ENCODE peak calls at places on chromosomes 5 and 9, in seven cellular contexts. One of them, this sample, is unnamed.

GRCh38 chr5:158943057-158943456 is 156.7 kb downstream of the EBF1 start:
- DNase-seq in endothelial cell: no peak
- DNase-seq in RKO: peak
- DNase-seq in Daoy: peak
- DNase-seq in mucosa of descending colon: no peak
- DNase-seq in stimulated activated CD4-positive, alpha-beta T cell treated with anti-CD3 and anti-CD28 coated beads, TNF-alpha, amount 100 ng/mL, for 48 hours: no peak
- DNase-seq in HCT116: peak
- DNase-seq in this sample: no peak

GRCh38 chr5:38265546-38266179 is 7.3 kb downstream of the EGFLAM start:
- DNase-seq in mucosa of descending colon: peak
- DNase-seq in RKO: peak
- DNase-seq in stimulated activated CD4-positive, alpha-beta T cell treated with anti-CD3 and anti-CD28 coated beads, TNF-alpha, amount 100 ng/mL, for 48 hours: peak
- DNase-seq in Daoy: peak
- DNase-seq in endothelial cell: peak
- DNase-seq in HCT116: peak
- DNase-seq in this sample: peak

GRCh38 chr5:8756498-8757084 is 789.3 kb downstream of the SEMA5A start:
- DNase-seq in HCT116: no peak
- DNase-seq in endothelial cell: peak
- DNase-seq in mucosa of descending colon: no peak
- DNase-seq in stimulated activated CD4-positive, alpha-beta T cell treated with anti-CD3 and anti-CD28 coated beads, TNF-alpha, amount 100 ng/mL, for 48 hours: no peak
- DNase-seq in Daoy: peak
- DNase-seq in RKO: peak
- DNase-seq in this sample: peak

GRCh38 chr5:16528382-16528849 is 62.8 kb upstream of the ZNF622 start:
- DNase-seq in mucosa of descending colon: no peak
- DNase-seq in stimulated activated CD4-positive, alpha-beta T cell treated with anti-CD3 and anti-CD28 coated beads, TNF-alpha, amount 100 ng/mL, for 48 hours: no peak
- DNase-seq in Daoy: peak
- DNase-seq in RKO: peak
- DNase-seq in HCT116: no peak
- DNase-seq in endothelial cell: no peak
- DNase-seq in this sample: no peak

GRCh38 chr9:71814805-71815204 is 46.5 kb upstream of the CEMIP2 start:
- DNase-seq in endothelial cell: no peak
- DNase-seq in RKO: no peak
- DNase-seq in Daoy: no peak
- DNase-seq in mucosa of descending colon: no peak
- DNase-seq in stimulated activated CD4-positive, alpha-beta T cell treated with anti-CD3 and anti-CD28 coated beads, TNF-alpha, amount 100 ng/mL, for 48 hours: no peak
- DNase-seq in HCT116: no peak
- DNase-seq in this sample: no peak

GRCh38 chr5:39178171-39178570 is 41.2 kb downstream of the FYB1 start:
- DNase-seq in endothelial cell: no peak
- DNase-seq in HCT116: no peak
- DNase-seq in mucosa of descending colon: no peak
- DNase-seq in Daoy: peak
- DNase-seq in RKO: peak
- DNase-seq in stimulated activated CD4-positive, alpha-beta T cell treated with anti-CD3 and anti-CD28 coated beads, TNF-alpha, amount 100 ng/mL, for 48 hours: no peak
- DNase-seq in this sample: no peak

GRCh38 chr5:84191296-84191695 is 193.4 kb downstream of the EDIL3 start:
- DNase-seq in RKO: no peak
- DNase-seq in mucosa of descending colon: peak
- DNase-seq in stimulated activated CD4-positive, alpha-beta T cell treated with anti-CD3 and anti-CD28 coated beads, TNF-alpha, amount 100 ng/mL, for 48 hours: no peak
- DNase-seq in endothelial cell: no peak
- DNase-seq in Daoy: peak
- DNase-seq in HCT116: no peak
- DNase-seq in this sample: no peak

GRCh38 chr9:121637441-121638222 is 13.8 kb upstream of the DAB2IP start:
- DNase-seq in mucosa of descending colon: no peak
- DNase-seq in endothelial cell: no peak
- DNase-seq in Daoy: peak
- DNase-seq in HCT116: no peak
- DNase-seq in RKO: peak
- DNase-seq in stimulated activated CD4-positive, alpha-beta T cell treated with anti-CD3 and anti-CD28 coated beads, TNF-alpha, amount 100 ng/mL, for 48 hours: no peak
- DNase-seq in this sample: no peak

GRCh38 chr9:70411141-70411929 is 3.1 kb downstream of the KLF9 start:
- DNase-seq in Daoy: peak
- DNase-seq in mucosa of descending colon: peak
- DNase-seq in RKO: no peak
- DNase-seq in stimulated activated CD4-positive, alpha-beta T cell treated with anti-CD3 and anti-CD28 coated beads, TNF-alpha, amount 100 ng/mL, for 48 hours: no peak
- DNase-seq in endothelial cell: no peak
- DNase-seq in HCT116: no peak
- DNase-seq in this sample: no peak

GRCh38 chr5:169160405-169160901 is 140.5 kb downstream of the SLIT3 start:
- DNase-seq in Daoy: peak
- DNase-seq in mucosa of descending colon: no peak
- DNase-seq in endothelial cell: no peak
- DNase-seq in RKO: no peak
- DNase-seq in stimulated activated CD4-positive, alpha-beta T cell treated with anti-CD3 and anti-CD28 coated beads, TNF-alpha, amount 100 ng/mL, for 48 hours: no peak
- DNase-seq in HCT116: no peak
- DNase-seq in this sample: no peak

GRCh38 chr5:154077692-154078091 is 38.9 kb downstream of the MFAP3 start:
- DNase-seq in RKO: no peak
- DNase-seq in mucosa of descending colon: no peak
- DNase-seq in HCT116: no peak
- DNase-seq in Daoy: peak
- DNase-seq in endothelial cell: no peak
- DNase-seq in stimulated activated CD4-positive, alpha-beta T cell treated with anti-CD3 and anti-CD28 coated beads, TNF-alpha, amount 100 ng/mL, for 48 hours: no peak
- DNase-seq in this sample: no peak

GRCh38 chr5:143132739-143133138 is 270.7 kb downstream of the NR3C1 start:
- DNase-seq in Daoy: no peak
- DNase-seq in RKO: no peak
- DNase-seq in endothelial cell: no peak
- DNase-seq in HCT116: no peak
- DNase-seq in mucosa of descending colon: no peak
- DNase-seq in stimulated activated CD4-positive, alpha-beta T cell treated with anti-CD3 and anti-CD28 coated beads, TNF-alpha, amount 100 ng/mL, for 48 hours: no peak
- DNase-seq in this sample: no peak

GRCh38 chr9:34501889-34502425 is 20.8 kb downstream of the ENHO start:
- DNase-seq in mucosa of descending colon: no peak
- DNase-seq in RKO: no peak
- DNase-seq in stimulated activated CD4-positive, alpha-beta T cell treated with anti-CD3 and anti-CD28 coated beads, TNF-alpha, amount 100 ng/mL, for 48 hours: no peak
- DNase-seq in endothelial cell: no peak
- DNase-seq in Daoy: peak
- DNase-seq in HCT116: no peak
- DNase-seq in this sample: peak

GRCh38 chr9:95215368-95215898 is 102.1 kb downstream of the FANCC start:
- DNase-seq in mucosa of descending colon: no peak
- DNase-seq in Daoy: no peak
- DNase-seq in endothelial cell: no peak
- DNase-seq in RKO: no peak
- DNase-seq in HCT116: no peak
- DNase-seq in stimulated activated CD4-positive, alpha-beta T cell treated with anti-CD3 and anti-CD28 coated beads, TNF-alpha, amount 100 ng/mL, for 48 hours: no peak
- DNase-seq in this sample: no peak

GRCh38 chr5:29930316-29930715 is 1263.2 kb upstream of the CDH6 start:
- DNase-seq in endothelial cell: no peak
- DNase-seq in stimulated activated CD4-positive, alpha-beta T cell treated with anti-CD3 and anti-CD28 coated beads, TNF-alpha, amount 100 ng/mL, for 48 hours: no peak
- DNase-seq in Daoy: no peak
- DNase-seq in mucosa of descending colon: no peak
- DNase-seq in HCT116: no peak
- DNase-seq in RKO: peak
- DNase-seq in this sample: no peak

GRCh38 chr5:56479701-56480304 is 246.7 kb upstream of the ANKRD55 start:
- DNase-seq in mucosa of descending colon: no peak
- DNase-seq in Daoy: no peak
- DNase-seq in HCT116: no peak
- DNase-seq in RKO: no peak
- DNase-seq in stimulated activated CD4-positive, alpha-beta T cell treated with anti-CD3 and anti-CD28 coated beads, TNF-alpha, amount 100 ng/mL, for 48 hours: no peak
- DNase-seq in endothelial cell: no peak
- DNase-seq in this sample: no peak

GRCh38 chr9:21770877-21771560 is 31.4 kb upstream of the MTAP start:
- DNase-seq in Daoy: no peak
- DNase-seq in mucosa of descending colon: no peak
- DNase-seq in HCT116: peak
- DNase-seq in endothelial cell: no peak
- DNase-seq in RKO: peak
- DNase-seq in stimulated activated CD4-positive, alpha-beta T cell treated with anti-CD3 and anti-CD28 coated beads, TNF-alpha, amount 100 ng/mL, for 48 hours: no peak
- DNase-seq in this sample: no peak

GRCh38 chr5:9898319-9898718 is 268.2 kb upstream of the TAS2R1 start:
- DNase-seq in Daoy: no peak
- DNase-seq in HCT116: peak
- DNase-seq in mucosa of descending colon: no peak
- DNase-seq in stimulated activated CD4-positive, alpha-beta T cell treated with anti-CD3 and anti-CD28 coated beads, TNF-alpha, amount 100 ng/mL, for 48 hours: no peak
- DNase-seq in RKO: peak
- DNase-seq in endothelial cell: peak
- DNase-seq in this sample: peak

GRCh38 chr5:17222679-17223078 is 5.2 kb downstream of the BASP1 start:
- DNase-seq in endothelial cell: no peak
- DNase-seq in RKO: no peak
- DNase-seq in stimulated activated CD4-positive, alpha-beta T cell treated with anti-CD3 and anti-CD28 coated beads, TNF-alpha, amount 100 ng/mL, for 48 hours: no peak
- DNase-seq in Daoy: no peak
- DNase-seq in HCT116: no peak
- DNase-seq in mucosa of descending colon: no peak
- DNase-seq in this sample: no peak

GRCh38 chr5:79191457-79191856 is 44.5 kb upstream of the JMY start:
- DNase-seq in Daoy: no peak
- DNase-seq in RKO: no peak
- DNase-seq in mucosa of descending colon: no peak
- DNase-seq in endothelial cell: no peak
- DNase-seq in HCT116: no peak
- DNase-seq in stimulated activated CD4-positive, alpha-beta T cell treated with anti-CD3 and anti-CD28 coated beads, TNF-alpha, amount 100 ng/mL, for 48 hours: no peak
- DNase-seq in this sample: peak

GRCh38 chr9:85703398-85703797 is 38.4 kb downstream of the AGTPBP1 start:
- DNase-seq in endothelial cell: no peak
- DNase-seq in Daoy: no peak
- DNase-seq in mucosa of descending colon: no peak
- DNase-seq in HCT116: no peak
- DNase-seq in stimulated activated CD4-positive, alpha-beta T cell treated with anti-CD3 and anti-CD28 coated beads, TNF-alpha, amount 100 ng/mL, for 48 hours: no peak
- DNase-seq in RKO: no peak
- DNase-seq in this sample: no peak

GRCh38 chr5:10457682-10458574 is 16.2 kb downstream of the ROPN1L start:
- DNase-seq in mucosa of descending colon: peak
- DNase-seq in endothelial cell: peak
- DNase-seq in RKO: no peak
- DNase-seq in HCT116: no peak
- DNase-seq in Daoy: no peak
- DNase-seq in stimulated activated CD4-positive, alpha-beta T cell treated with anti-CD3 and anti-CD28 coated beads, TNF-alpha, amount 100 ng/mL, for 48 hours: no peak
- DNase-seq in this sample: peak

GRCh38 chr5:172530835-172531703 is 76.7 kb upstream of the SH3PXD2B start:
- DNase-seq in stimulated activated CD4-positive, alpha-beta T cell treated with anti-CD3 and anti-CD28 coated beads, TNF-alpha, amount 100 ng/mL, for 48 hours: no peak
- DNase-seq in HCT116: no peak
- DNase-seq in mucosa of descending colon: no peak
- DNase-seq in Daoy: no peak
- DNase-seq in endothelial cell: no peak
- DNase-seq in RKO: no peak
- DNase-seq in this sample: peak

GRCh38 chr9:16058131-16058549 is 505.3 kb downstream of the CCDC171 start:
- DNase-seq in Daoy: peak
- DNase-seq in endothelial cell: no peak
- DNase-seq in RKO: peak
- DNase-seq in HCT116: no peak
- DNase-seq in stimulated activated CD4-positive, alpha-beta T cell treated with anti-CD3 and anti-CD28 coated beads, TNF-alpha, amount 100 ng/mL, for 48 hours: no peak
- DNase-seq in mucosa of descending colon: no peak
- DNase-seq in this sample: peak

GRCh38 chr9:27188426-27188825 is 79.4 kb downstream of the TEK start:
- DNase-seq in RKO: no peak
- DNase-seq in Daoy: no peak
- DNase-seq in stimulated activated CD4-positive, alpha-beta T cell treated with anti-CD3 and anti-CD28 coated beads, TNF-alpha, amount 100 ng/mL, for 48 hours: no peak
- DNase-seq in mucosa of descending colon: no peak
- DNase-seq in endothelial cell: no peak
- DNase-seq in HCT116: no peak
- DNase-seq in this sample: no peak

GRCh38 chr5:10699987-10700386 is 61.0 kb downstream of the DAP start:
- DNase-seq in Daoy: no peak
- DNase-seq in RKO: no peak
- DNase-seq in mucosa of descending colon: no peak
- DNase-seq in stimulated activated CD4-positive, alpha-beta T cell treated with anti-CD3 and anti-CD28 coated beads, TNF-alpha, amount 100 ng/mL, for 48 hours: no peak
- DNase-seq in endothelial cell: no peak
- DNase-seq in HCT116: no peak
- DNase-seq in this sample: no peak

GRCh38 chr9:132595319-132595718 is 12.9 kb downstream of the BARHL1 start:
- DNase-seq in stimulated activated CD4-positive, alpha-beta T cell treated with anti-CD3 and anti-CD28 coated beads, TNF-alpha, amount 100 ng/mL, for 48 hours: no peak
- DNase-seq in Daoy: no peak
- DNase-seq in HCT116: no peak
- DNase-seq in endothelial cell: no peak
- DNase-seq in RKO: no peak
- DNase-seq in mucosa of descending colon: no peak
- DNase-seq in this sample: no peak

GRCh38 chr5:157049605-157050004 is 9.3 kb downstream of the HAVCR1 start:
- DNase-seq in mucosa of descending colon: no peak
- DNase-seq in HCT116: peak
- DNase-seq in RKO: no peak
- DNase-seq in stimulated activated CD4-positive, alpha-beta T cell treated with anti-CD3 and anti-CD28 coated beads, TNF-alpha, amount 100 ng/mL, for 48 hours: no peak
- DNase-seq in endothelial cell: no peak
- DNase-seq in Daoy: peak
- DNase-seq in this sample: no peak

GRCh38 chr9:123778232-123778902 is 151.6 kb downstream of the DENND1A start:
- DNase-seq in mucosa of descending colon: no peak
- DNase-seq in RKO: no peak
- DNase-seq in endothelial cell: no peak
- DNase-seq in HCT116: no peak
- DNase-seq in Daoy: peak
- DNase-seq in stimulated activated CD4-positive, alpha-beta T cell treated with anti-CD3 and anti-CD28 coated beads, TNF-alpha, amount 100 ng/mL, for 48 hours: no peak
- DNase-seq in this sample: no peak

GRCh38 chr9:77807295-77807694 is 159.2 kb upstream of the GNA14 start:
- DNase-seq in mucosa of descending colon: no peak
- DNase-seq in Daoy: peak
- DNase-seq in endothelial cell: no peak
- DNase-seq in HCT116: no peak
- DNase-seq in RKO: peak
- DNase-seq in stimulated activated CD4-positive, alpha-beta T cell treated with anti-CD3 and anti-CD28 coated beads, TNF-alpha, amount 100 ng/mL, for 48 hours: no peak
- DNase-seq in this sample: no peak

This sample was measured in endodermal cell.